ENCODE peak calls at places on chromosomes 3 and 15, in four cellular contexts. B is hepatocyte, P is neuronal stem cell, Y is left ventricle myocardium inferior. M is an unnamed sample.

GRCh38 chr3:183911087-183911486 is 26.4 kb upstream of the PARL start:
- DNase-seq in B (no peak), Y (no peak), P (no peak), M (no peak)

GRCh38 chr15:38696120-38696727 is 131.6 kb upstream of the RASGRP1 start:
- DNase-seq in B (no peak), Y (no peak), P (no peak), M (no peak)

GRCh38 chr3:25687742-25688141 is 23.0 kb upstream of the TOP2B start:
- DNase-seq in B (no peak), P (no peak), Y (no peak), M (no peak)

GRCh38 chr3:13318626-13319470 is 101.3 kb downstream of the NUP210 start:
- DNase-seq in P (no peak), Y (no peak), B (no peak), M (no peak)

GRCh38 chr3:195104340-195104739 is 166.6 kb downstream of the XXYLT1 start:
- DNase-seq in Y (no peak), P (no peak), B (no peak), M (peak; percentile 71)

GRCh38 chr3:172065967-172066762 is 26.8 kb downstream of the FNDC3B start:
- DNase-seq in Y (no peak), P (no peak), B (peak; percentile 68), M (no peak)

GRCh38 chr3:193917096-193917495 is 218.9 kb upstream of the HES1 start:
- DNase-seq in B (no peak), Y (no peak), P (no peak), M (no peak)

GRCh38 chr3:143207338-143207961 is 87.9 kb downstream of the CHST2 start:
- DNase-seq in B (no peak), Y (no peak), P (no peak), M (no peak)

GRCh38 chr15:38671675-38672141 is 107.1 kb upstream of the RASGRP1 start:
- DNase-seq in Y (no peak), B (no peak), P (no peak), M (no peak)

GRCh38 chr15:42911058-42911592 is 9.5 kb downstream of the TTBK2 start:
- DNase-seq in P (no peak), Y (no peak), B (no peak), M (no peak)

GRCh38 chr15:42919308-42919707 is 1.3 kb downstream of the TTBK2 start:
- DNase-seq in P (no peak), Y (no peak), B (no peak), M (no peak)

GRCh38 chr15:42918047-42918446 is 2.5 kb downstream of the TTBK2 start:
- DNase-seq in P (no peak), Y (no peak), B (no peak), M (no peak)

GRCh38 chr15:42915654-42916053 is 4.9 kb downstream of the TTBK2 start:
- DNase-seq in Y (no peak), P (no peak), B (no peak), M (no peak)

DNA sequence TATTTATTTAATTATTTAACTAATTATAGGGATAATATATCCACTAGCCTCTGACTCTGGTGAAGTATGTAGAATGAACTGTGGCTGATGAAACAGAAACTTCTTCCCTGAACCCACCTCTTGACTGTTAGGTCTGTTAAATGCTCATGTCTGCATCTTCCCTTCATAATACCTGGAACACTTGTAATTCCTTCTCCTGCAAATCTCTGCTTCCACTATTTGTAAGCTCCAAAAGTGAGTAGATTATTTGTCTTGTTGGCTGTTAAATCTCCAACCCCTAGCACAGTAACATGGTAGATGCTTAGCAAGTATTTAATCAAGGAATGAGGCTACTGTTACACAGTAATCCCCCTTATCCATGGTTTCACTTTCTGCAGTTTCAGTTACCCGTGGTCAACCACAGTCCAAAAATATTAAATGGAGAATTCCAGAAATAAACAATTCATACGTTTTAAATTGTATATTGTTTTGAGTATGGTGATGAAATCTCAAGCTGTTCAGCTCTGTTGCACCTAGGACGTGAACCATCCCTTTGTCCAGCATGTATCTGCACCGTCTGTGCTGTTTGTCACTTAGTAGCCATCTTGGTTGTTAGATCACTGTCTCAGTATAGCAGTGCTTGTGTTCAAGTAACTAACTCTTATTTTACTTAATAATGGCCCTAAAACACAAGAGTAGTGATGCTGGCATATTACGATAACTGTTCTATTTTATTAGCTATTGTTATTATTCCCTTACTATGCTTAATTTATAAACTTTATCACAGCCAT is 5.7 kb downstream of the TTBK2 start:
- DNase-seq in B (no peak), P (no peak), Y (no peak), M (no peak)
- H3K4me3 ChIP-seq in B (no peak overlapping the region), P (no peak overlapping the region), Y (no peak overlapping the region), M (no peak overlapping the region)

GRCh38 chr3:39805650-39806049 is 3.8 kb upstream of the MYRIP start:
- DNase-seq in Y (no peak), B (peak; percentile 13), P (no peak), M (no peak)

GRCh38 chr3:39808467-39809180 is 785 bp upstream of the MYRIP start:
- DNase-seq in P (peak; percentile 70), Y (no peak), B (peak; percentile 42), M (peak; percentile 44)

GRCh38 chr3:39804951-39805350 is 4.5 kb upstream of the MYRIP start:
- DNase-seq in B (no peak), Y (no peak), P (no peak), M (no peak)

GRCh38 chr3:39809181-39809994 is at the start of gene MYRIP:
- DNase-seq in B (peak; percentile 86), Y (peak; percentile 61), P (peak; percentile 73), M (peak; percentile 95)

DNA sequence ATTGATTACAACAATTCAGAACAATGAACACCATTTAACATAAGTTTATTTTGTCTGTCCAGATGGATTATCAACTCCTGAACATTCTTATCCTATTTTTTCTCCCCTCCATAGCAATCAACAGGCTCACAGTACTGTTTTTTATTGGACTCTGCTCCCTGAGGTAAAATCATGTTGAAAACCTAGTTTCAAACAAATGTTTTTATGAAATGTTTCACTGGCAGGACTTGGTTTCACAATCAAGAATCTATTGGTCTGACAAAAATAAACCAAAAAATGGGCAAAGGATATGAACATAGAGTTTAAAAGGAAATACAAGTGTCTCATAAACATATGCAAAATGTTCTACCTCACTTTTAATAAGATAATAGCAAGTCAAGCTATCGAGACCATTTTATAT is 2.6 kb upstream of the MYRIP start:
- DNase-seq in Y (no peak), P (no peak), B (no peak), M (no peak)
- H3K27me3 ChIP-seq in Y (peaks cover 30% of the 10 kb centered on the region), P (peaks cover 23% of the 10 kb centered on the region), B (peaks cover 63% of the 10 kb centered on the region), M (peaks cover 33% of the 10 kb centered on the region)

GRCh38 chr3:81545572-81545971 is 215.9 kb downstream of the GBE1 start:
- DNase-seq in P (no peak), Y (no peak), B (no peak), M (no peak)

GRCh38 chr3:81549831-81550230 is 211.6 kb downstream of the GBE1 start:
- DNase-seq in B (no peak), Y (no peak), P (no peak), M (no peak)

GRCh38 chr3:81550415-81550814 is 211.0 kb downstream of the GBE1 start:
- DNase-seq in B (no peak), Y (no peak), P (no peak), M (no peak)

GRCh38 chr3:81554348-81554747 is 207.1 kb downstream of the GBE1 start:
- DNase-seq in Y (no peak), B (no peak), P (no peak), M (no peak)

DNA sequence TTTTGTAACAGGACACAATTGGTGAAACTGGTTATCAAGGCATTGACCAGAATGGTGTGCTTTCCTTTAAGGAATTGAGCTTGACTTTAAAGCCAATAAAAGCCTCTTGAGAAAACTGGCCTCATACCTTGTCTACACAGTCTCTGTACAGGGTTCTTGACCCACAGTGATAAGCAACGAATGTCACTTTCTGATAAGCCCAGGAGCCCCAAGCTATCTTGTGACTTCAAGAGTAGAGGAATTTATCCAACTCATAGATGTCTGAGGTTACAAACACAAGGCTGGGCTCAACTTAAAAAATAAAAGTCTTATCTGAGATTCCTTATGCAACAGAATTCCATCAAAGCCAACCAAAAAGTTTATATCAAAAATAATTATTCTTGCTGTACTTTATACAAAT is 212.1 kb downstream of the GBE1 start:
- DNase-seq in B (no peak), Y (no peak), P (no peak), M (no peak)
- H3K36me3 ChIP-seq in B (no peaks in the 10 kb centered on the region), Y (peaks cover 14% of the 10 kb centered on the region), P (no peaks in the 10 kb centered on the region), M (no peaks in the 10 kb centered on the region)

DNA sequence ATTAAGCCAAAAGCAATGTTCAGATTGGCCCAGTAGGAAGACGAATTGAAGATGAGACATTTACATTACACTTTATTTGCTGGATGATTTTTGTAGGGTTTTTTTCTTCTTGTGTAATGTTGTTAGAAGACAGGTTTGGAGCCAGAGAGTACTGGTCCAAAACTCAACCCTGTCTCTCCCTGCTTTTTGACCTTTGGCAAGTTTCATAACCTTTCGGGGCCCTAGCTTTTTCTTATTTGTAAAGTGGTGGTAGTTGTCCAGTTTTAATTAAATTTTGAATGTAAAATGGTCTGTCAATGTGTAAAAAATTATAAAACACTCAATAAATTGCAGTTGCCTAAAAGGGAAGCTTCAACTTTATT is 29.5 kb downstream of the PDE8A start:
- DNase-seq in Y (no peak), P (no peak), B (no peak), M (no peak)
- H3K4me3 ChIP-seq in Y (no peak overlapping the region), P (no peak overlapping the region), B (no peak overlapping the region), M (no peak overlapping the region)

DNA sequence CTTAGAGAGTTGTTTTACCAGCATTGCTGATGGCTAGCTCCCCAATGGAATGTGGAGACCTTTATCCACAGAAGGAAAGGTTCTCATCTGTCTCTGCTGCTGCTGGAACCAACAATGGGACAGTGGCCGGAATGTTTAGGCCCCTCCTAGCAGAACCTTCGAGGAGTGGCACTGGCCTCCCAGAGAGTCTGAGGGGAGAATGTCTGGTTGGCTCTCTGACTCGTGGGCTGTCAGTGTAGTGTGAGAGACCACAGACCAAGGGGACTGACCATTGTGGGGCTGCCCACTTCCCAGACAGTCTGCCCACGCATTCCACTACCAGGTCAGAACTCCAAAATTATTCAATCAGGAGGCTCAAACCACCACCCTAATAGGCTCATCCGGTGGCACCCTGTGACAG is 5.1 kb downstream of the RASL12 start:
- DNase-seq in P (no peak), B (no peak), Y (no peak), M (no peak)
- H3K27me3 ChIP-seq in P (no peaks in the 10 kb centered on the region), B (peaks cover 10% of the 10 kb centered on the region), Y (peaks cover 17% of the 10 kb centered on the region), M (peaks cover 5% of the 10 kb centered on the region)

GRCh38 chr15:69373406-69373805 is 40.7 kb upstream of the KIF23 start:
- DNase-seq in Y (no peak), B (no peak), P (no peak), M (no peak)
- H3K36me3 ChIP-seq in Y (no peaks in the 10 kb centered on the region), B (no peaks in the 10 kb centered on the region), P (no peaks in the 10 kb centered on the region), M (no peaks in the 10 kb centered on the region)

DNA sequence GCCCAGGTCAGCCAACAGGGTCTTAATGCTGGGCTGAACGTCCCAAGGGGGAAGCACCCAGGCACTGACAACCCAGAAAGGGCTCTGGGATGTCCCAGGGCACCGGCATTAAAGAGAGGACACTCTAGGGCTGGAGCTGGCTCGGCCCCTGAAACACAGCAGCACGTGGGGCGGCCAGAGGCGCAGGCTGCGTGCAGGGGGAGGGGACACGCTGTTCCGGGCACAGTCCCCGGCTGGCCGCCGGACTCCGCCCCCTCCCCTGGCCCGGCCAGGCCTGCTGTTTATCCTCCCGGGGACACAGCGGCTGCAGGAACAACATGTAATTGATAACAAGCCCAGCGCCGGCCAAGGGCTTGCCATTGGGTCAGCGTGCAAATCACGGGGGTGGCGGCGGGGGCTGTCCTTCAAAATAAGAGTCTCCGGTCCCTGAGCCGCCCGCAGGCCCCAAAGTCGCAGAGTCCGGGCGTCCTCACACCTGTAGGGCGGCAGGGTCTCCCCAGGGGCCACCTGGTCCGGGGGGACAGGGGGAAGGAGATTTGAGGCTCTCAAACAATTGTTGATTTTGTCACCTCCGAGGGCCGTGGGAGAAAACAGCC is 1.3 kb downstream of the KLF15 start:
- DNase-seq in P (peak; percentile 77), B (peak; percentile 93), Y (peak; percentile 98), M (peak; percentile 98)
- H3K4me3 ChIP-seq in P (peak overlapping the region; percentile 67), B (peak overlapping the region; percentile 96), Y (peak overlapping the region; percentile 87), M (peak overlapping the region; percentile 66)

M was measured in H7.